ENCODE peak calls at places on chromosomes 2 and 18, in eight cellular contexts. X is H1; W is BJ; V is brain microvascular endothelial cell; F is heart right ventricle; B is HFF-Myc; S is fibroblast of mammary gland; G is CD8-positive, alpha-beta memory T cell. K is an unnamed sample.

GRCh38 chr18:78620326-78620725 is 359.3 kb upstream of the SALL3 start:
- DNase-seq in S (no peak), B (no peak), F (no peak), G (no peak), X (no peak), W (no peak), V (no peak), K (no peak)

GRCh38 chr2:166637051-166637450 is 143.0 kb upstream of the SCN7A start:
- DNase-seq in F (no peak), X (no peak), G (no peak), B (no peak), S (peak), V (no peak), W (no peak), K (no peak)

GRCh38 chr2:213995400-213996105 is 415.3 kb upstream of the VWC2L start:
- DNase-seq in B (peak), S (peak), F (no peak), V (peak), X (no peak), W (peak), G (no peak), K (peak)

GRCh38 chr2:180003566-180003965 is 3.5 kb downstream of the CWC22 start:
- DNase-seq in G (no peak), S (no peak), F (no peak), B (no peak), X (no peak), V (no peak), W (no peak), K (no peak)

GRCh38 chr18:3478262-3478978 is 28.4 kb downstream of the TGIF1 start:
- DNase-seq in B (no peak), F (no peak), W (no peak), X (no peak), S (peak), V (no peak), G (no peak), K (no peak)

GRCh38 chr2:47043891-47044239 is 111.2 kb downstream of the STPG4 start:
- DNase-seq in W (no peak), G (no peak), S (no peak), V (no peak), F (no peak), B (no peak), X (no peak), K (no peak)

GRCh38 chr2:44120428-44120827 is 48.2 kb upstream of the PPM1B start:
- DNase-seq in F (no peak), X (no peak), S (peak), W (peak), G (no peak), V (peak), B (peak), K (no peak)

GRCh38 chr2:236503583-236503982 is 66.0 kb upstream of the ACKR3 start:
- DNase-seq in G (no peak), F (no peak), W (no peak), B (no peak), V (no peak), X (no peak), S (no peak), K (no peak)

GRCh38 chr2:235642446-235643107 is 148.7 kb downstream of the AGAP1 start:
- DNase-seq in X (no peak), B (no peak), F (peak), W (no peak), G (no peak), V (peak), S (peak), K (no peak)

GRCh38 chr2:181005809-181006208 is 25.4 kb downstream of the UBE2E3 start:
- DNase-seq in F (no peak), X (no peak), S (no peak), V (no peak), W (no peak), B (no peak), G (no peak), K (no peak)

GRCh38 chr18:73835656-73836055 is 312.0 kb downstream of the FBXO15 start:
- DNase-seq in F (no peak), V (no peak), G (no peak), W (no peak), B (no peak), S (peak), X (no peak), K (peak)

GRCh38 chr2:226077031-226077430 is 677.5 kb downstream of the NYAP2 start:
- DNase-seq in S (peak), X (no peak), G (no peak), V (no peak), B (peak), F (no peak), W (no peak), K (no peak)

GRCh38 chr2:74764429-74765272 is 69.3 kb upstream of the HK2 start:
- DNase-seq in V (no peak), G (no peak), W (no peak), B (no peak), S (no peak), F (no peak), X (no peak), K (no peak)

GRCh38 chr2:226211439-226211838 is 588.2 kb downstream of the IRS1 start:
- DNase-seq in B (peak), V (peak), S (peak), G (no peak), F (peak), X (no peak), W (peak), K (peak)

GRCh38 chr18:32296851-32297250 is 107.0 kb downstream of the MEP1B start:
- DNase-seq in B (no peak), W (no peak), S (no peak), X (no peak), V (no peak), F (no peak), G (no peak), K (no peak)

GRCh38 chr18:45282101-45282812 is 333.0 kb upstream of the SLC14A2 start:
- DNase-seq in F (no peak), B (no peak), V (no peak), S (no peak), G (no peak), X (no peak), W (no peak), K (no peak)

GRCh38 chr2:80303825-80304521 is 579 bp downstream of the LRRTM1 start:
- DNase-seq in X (peak), F (no peak), G (no peak), V (no peak), S (no peak), W (no peak), B (no peak), K (no peak)

GRCh38 chr2:178044836-178045235 is 27.7 kb downstream of the PDE11A start:
- DNase-seq in V (no peak), X (no peak), B (no peak), F (no peak), S (no peak), W (no peak), G (no peak), K (no peak)

GRCh38 chr2:197633109-197633657 is 42.2 kb downstream of the RFTN2 start:
- DNase-seq in F (no peak), V (no peak), B (no peak), W (no peak), S (no peak), G (no peak), X (no peak), K (no peak)

GRCh38 chr2:75698928-75699327 is 11.8 kb downstream of the GCFC2 start:
- DNase-seq in F (no peak), B (no peak), S (peak), G (no peak), W (no peak), V (no peak), X (no peak), K (no peak)

GRCh38 chr18:46555724-46556123 is 101.3 kb downstream of the LOXHD1 start:
- DNase-seq in B (no peak), F (peak), S (peak), W (no peak), V (no peak), G (no peak), X (peak), K (no peak)

GRCh38 chr2:174846941-174847938 is 83.0 kb upstream of the CHRNA1 start:
- DNase-seq in B (peak), S (peak), W (peak), X (no peak), F (peak), G (no peak), V (peak), K (peak)

GRCh38 chr2:48531141-48531648 is 1.2 kb downstream of the STON1 start:
- DNase-seq in V (peak), G (no peak), X (no peak), F (no peak), B (peak), S (peak), W (peak), K (peak)

GRCh38 chr2:101991731-101992145 is at the start of gene IL1R2:
- DNase-seq in F (peak), X (no peak), V (no peak), B (no peak), W (no peak), G (no peak), S (no peak), K (no peak)

DNA sequence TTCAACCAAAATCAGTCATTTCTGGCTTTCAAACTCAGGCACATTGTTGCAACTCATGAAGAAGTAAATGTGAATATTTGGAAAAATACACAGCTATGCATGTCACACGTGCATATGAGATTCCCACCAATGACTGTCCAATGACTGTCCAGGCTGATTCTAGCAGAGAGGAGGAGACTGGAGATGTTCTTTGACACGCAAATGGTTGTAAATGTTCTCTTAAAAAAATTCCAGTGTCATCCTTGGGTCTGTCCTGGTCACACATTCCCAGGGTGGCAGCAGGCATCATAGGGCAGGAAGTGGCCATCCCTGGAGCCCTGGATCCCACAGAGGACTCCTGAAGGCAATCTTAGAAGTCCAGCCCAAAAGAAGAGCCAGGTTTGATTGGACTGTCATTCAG is 40.9 kb downstream of the TWIST2 start:
- DNase-seq in V (no peak), S (no peak), G (no peak), X (no peak), F (no peak), B (no peak), W (no peak), K (no peak)
- H3K4me3 ChIP-seq in V (no peak), S (no peak), G (no peak), X (no peak), F (no peak), B (no peak), W (no peak), K (no peak)

GRCh38 chr2:9255416-9255815 is 48.8 kb downstream of the ASAP2 start:
- DNase-seq in X (no peak), G (no peak), B (no peak), W (no peak), V (no peak), F (no peak), S (no peak), K (no peak)

GRCh38 chr2:9256570-9257043 is 50.0 kb downstream of the ASAP2 start:
- DNase-seq in X (no peak), G (no peak), B (no peak), F (no peak), W (no peak), S (peak), V (no peak), K (no peak)

GRCh38 chr2:9258501-9258900 is 51.9 kb downstream of the ASAP2 start:
- DNase-seq in X (no peak), B (no peak), S (peak), G (no peak), F (no peak), W (no peak), V (peak), K (no peak)

GRCh38 chr2:9258953-9259399 is 52.4 kb downstream of the ASAP2 start:
- DNase-seq in G (no peak), V (no peak), W (no peak), S (peak), X (no peak), F (peak), B (no peak), K (no peak)

GRCh38 chr2:9256147-9256546 is 49.5 kb downstream of the ASAP2 start:
- DNase-seq in B (no peak), V (no peak), S (no peak), F (no peak), X (no peak), W (no peak), G (no peak), K (no peak)
- H3K4me3 ChIP-seq in B (no peak), V (no peak), S (no peak), F (no peak), X (no peak), W (no peak), G (no peak), K (no peak)

GRCh38 chr18:62198259-62198658 is 11.2 kb downstream of the RELCH start:
- DNase-seq in W (no peak), X (no peak), G (no peak), B (no peak), V (no peak), S (peak), F (no peak), K (no peak)
- H3K4me3 ChIP-seq in W (no peak), X (no peak), G (no peak), B (no peak), V (no peak), S (no peak), F (no peak), K (no peak)

GRCh38 chr2:209960676-209961630 is 41.5 kb upstream of the RPE start:
- DNase-seq in F (peak), V (peak), G (no peak), B (peak), S (peak), X (peak), W (no peak), K (peak)
- H3K4me3 ChIP-seq in F (no peak), V (no peak), G (no peak), B (no peak), S (no peak), X (no peak), W (no peak), K (no peak)

GRCh38 chr2:121284424-121285076 is 452 bp downstream of the TFCP2L1 start:
- DNase-seq in B (no peak), X (peak), G (no peak), S (no peak), F (no peak), V (no peak), W (no peak), K (no peak)
- H3K4me3 ChIP-seq in B (no peak), X (peak), G (no peak), S (no peak), F (peak), V (no peak), W (no peak), K (no peak)

DNA sequence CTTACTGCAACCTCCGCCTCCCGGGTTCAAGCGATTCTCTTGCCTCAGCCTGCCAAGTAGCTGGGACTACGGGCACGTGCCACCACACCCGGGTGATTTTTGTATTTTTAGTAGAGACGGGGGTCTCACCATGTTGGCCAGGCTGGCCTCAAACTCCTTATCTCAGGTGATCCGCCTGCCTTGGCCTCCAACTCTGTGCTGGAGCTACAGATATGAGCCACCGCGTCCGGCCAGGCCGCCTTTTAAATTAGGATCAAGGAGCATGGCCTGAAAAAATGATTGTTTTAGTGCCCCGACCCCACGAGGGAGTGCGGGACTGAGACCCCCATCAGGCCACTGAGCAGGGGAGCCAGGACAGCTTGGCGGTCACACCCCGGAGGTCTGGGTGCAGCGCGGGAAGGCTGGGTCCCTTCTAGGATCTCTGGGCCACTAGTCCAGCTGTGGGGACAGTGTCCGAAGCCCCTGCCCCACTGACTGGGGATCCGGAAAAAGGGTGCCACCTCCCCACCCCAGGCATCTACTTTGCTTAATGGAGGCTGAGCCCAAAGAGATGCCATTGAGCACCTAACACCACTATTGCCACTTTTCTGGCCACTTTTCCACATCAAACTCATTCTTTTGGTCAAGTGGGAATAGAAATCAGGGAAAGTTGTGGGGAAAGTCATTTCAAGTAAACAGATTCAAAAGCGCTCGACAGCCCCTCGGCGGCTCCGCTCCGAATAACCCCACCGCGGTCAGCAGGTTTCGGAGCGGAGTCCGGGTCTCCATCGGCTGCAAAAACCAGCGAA is 19.7 kb upstream of the DNMT3A start:
- DNase-seq in V (no peak), X (no peak), S (no peak), W (no peak), B (no peak), F (no peak), G (no peak), K (no peak)
- H3K4me3 ChIP-seq in V (peak), X (peak), S (peak), W (peak), B (peak), F (no peak), G (peak), K (peak)

K was measured in retinal pigment epithelial cell.